ENCODE peak calls at places on chromosome 2, in six cellular contexts. One of them, this sample, is unnamed.

GRCh38 chr2:43070676-43071491 is 155.5 kb downstream of the ZFP36L2 start:
- DNase-seq in mesendoderm: no peak
- DNase-seq in IMR-90: no peak
- DNase-seq in H9: no peak
- DNase-seq in neuronal stem cell: no peak
- DNase-seq in H1: no peak
- DNase-seq in this sample: peak

GRCh38 chr2:163370169-163370886 is 365.5 kb downstream of the FIGN start:
- DNase-seq in mesendoderm: no peak
- DNase-seq in IMR-90: no peak
- DNase-seq in H9: no peak
- DNase-seq in neuronal stem cell: no peak
- DNase-seq in H1: no peak
- DNase-seq in this sample: no peak

GRCh38 chr2:238811765-238812164 is 36.1 kb upstream of the TWIST2 start:
- DNase-seq in mesendoderm: no peak
- DNase-seq in IMR-90: no peak
- DNase-seq in H9: no peak
- DNase-seq in neuronal stem cell: no peak
- DNase-seq in H1: no peak
- DNase-seq in this sample: no peak

GRCh38 chr2:163347982-163348842 is 387.6 kb downstream of the FIGN start:
- DNase-seq in mesendoderm: peak
- DNase-seq in IMR-90: peak
- DNase-seq in H9: peak
- DNase-seq in neuronal stem cell: peak
- DNase-seq in H1: peak
- DNase-seq in this sample: peak

GRCh38 chr2:9837451-9837850 is 5.8 kb upstream of the TAF1B start:
- DNase-seq in mesendoderm: no peak
- DNase-seq in IMR-90: no peak
- DNase-seq in H9: no peak
- DNase-seq in neuronal stem cell: no peak
- DNase-seq in H1: no peak
- DNase-seq in this sample: peak

GRCh38 chr2:232321156-232321816 is 57.3 kb upstream of the ALPP start:
- DNase-seq in mesendoderm: peak
- DNase-seq in IMR-90: no peak
- DNase-seq in H9: peak
- DNase-seq in neuronal stem cell: no peak
- DNase-seq in H1: peak
- DNase-seq in this sample: no peak

GRCh38 chr2:28394331-28394877 is 1.7 kb downstream of the FOSL2 start:
- DNase-seq in mesendoderm: no peak
- DNase-seq in IMR-90: peak
- DNase-seq in H9: no peak
- DNase-seq in neuronal stem cell: no peak
- DNase-seq in H1: no peak
- DNase-seq in this sample: peak

GRCh38 chr2:165825041-165825440 is 31.0 kb upstream of the GALNT3 start:
- DNase-seq in mesendoderm: peak
- DNase-seq in IMR-90: peak
- DNase-seq in H9: no peak
- DNase-seq in neuronal stem cell: no peak
- DNase-seq in H1: no peak
- DNase-seq in this sample: peak

GRCh38 chr2:72917138-72917874 is at the start of gene EMX1:
- DNase-seq in mesendoderm: peak
- DNase-seq in IMR-90: no peak
- DNase-seq in H9: peak
- DNase-seq in neuronal stem cell: peak
- DNase-seq in H1: peak
- DNase-seq in this sample: peak

GRCh38 chr2:24400207-24400907 is 40.0 kb upstream of the ITSN2 start:
- DNase-seq in mesendoderm: peak
- DNase-seq in IMR-90: no peak
- DNase-seq in H9: no peak
- DNase-seq in neuronal stem cell: no peak
- DNase-seq in H1: no peak
- DNase-seq in this sample: no peak

GRCh38 chr2:30373881-30374302 is 73.2 kb upstream of the LCLAT1 start:
- DNase-seq in mesendoderm: peak
- DNase-seq in IMR-90: peak
- DNase-seq in H9: peak
- DNase-seq in neuronal stem cell: no peak
- DNase-seq in H1: no peak
- DNase-seq in this sample: peak

DNA sequence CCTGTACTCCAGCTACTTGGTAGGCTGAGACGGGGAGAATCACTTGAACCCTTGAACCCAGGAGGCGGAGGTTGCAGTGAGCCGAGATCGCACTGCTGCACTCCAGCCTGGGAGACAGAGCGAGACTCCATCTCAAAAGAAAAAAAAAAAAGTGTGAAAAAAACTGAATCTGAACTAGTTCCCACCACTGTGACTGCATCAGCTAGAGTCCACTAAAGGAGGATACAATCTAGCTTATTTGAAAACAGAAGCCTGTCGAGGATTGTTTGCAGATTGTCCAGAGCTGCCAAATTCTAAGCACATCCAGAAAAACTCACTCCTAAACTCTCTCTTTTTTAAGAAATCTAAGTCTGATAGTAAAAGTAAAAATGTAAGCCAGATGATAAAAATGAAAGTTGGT is 10.6 kb downstream of the GFPT1 start:
- DNase-seq in mesendoderm: no peak
- DNase-seq in IMR-90: no peak
- DNase-seq in H9: no peak
- DNase-seq in neuronal stem cell: no peak
- DNase-seq in H1: no peak
- DNase-seq in this sample: no peak
- H3K4ac ChIP-seq in mesendoderm: no peak
- H3K4ac ChIP-seq in IMR-90: no peak
- H3K4ac ChIP-seq in H9: no peak
- H3K4ac ChIP-seq in neuronal stem cell: no peak
- H3K4ac ChIP-seq in H1: no peak
- H3K4ac ChIP-seq in this sample: no peak

GRCh38 chr2:45895477-45895876 is 244.0 kb downstream of the PRKCE start:
- DNase-seq in mesendoderm: no peak
- DNase-seq in IMR-90: peak
- DNase-seq in H9: no peak
- DNase-seq in neuronal stem cell: no peak
- DNase-seq in H1: no peak
- DNase-seq in this sample: no peak
- H2BK15ac ChIP-seq in mesendoderm: no peak
- H2BK15ac ChIP-seq in IMR-90: peak
- H2BK15ac ChIP-seq in H9: no peak
- H2BK15ac ChIP-seq in neuronal stem cell: no peak
- H2BK15ac ChIP-seq in H1: no peak
- H2BK15ac ChIP-seq in this sample: no peak

GRCh38 chr2:185208261-185208660 is 530.3 kb upstream of the FSIP2 start:
- DNase-seq in mesendoderm: peak
- DNase-seq in IMR-90: no peak
- DNase-seq in H9: peak
- DNase-seq in neuronal stem cell: peak
- DNase-seq in H1: peak
- DNase-seq in this sample: peak
- H3K4ac ChIP-seq in mesendoderm: no peak
- H3K4ac ChIP-seq in IMR-90: no peak
- H3K4ac ChIP-seq in H9: no peak
- H3K4ac ChIP-seq in neuronal stem cell: no peak
- H3K4ac ChIP-seq in H1: no peak
- H3K4ac ChIP-seq in this sample: no peak

DNA sequence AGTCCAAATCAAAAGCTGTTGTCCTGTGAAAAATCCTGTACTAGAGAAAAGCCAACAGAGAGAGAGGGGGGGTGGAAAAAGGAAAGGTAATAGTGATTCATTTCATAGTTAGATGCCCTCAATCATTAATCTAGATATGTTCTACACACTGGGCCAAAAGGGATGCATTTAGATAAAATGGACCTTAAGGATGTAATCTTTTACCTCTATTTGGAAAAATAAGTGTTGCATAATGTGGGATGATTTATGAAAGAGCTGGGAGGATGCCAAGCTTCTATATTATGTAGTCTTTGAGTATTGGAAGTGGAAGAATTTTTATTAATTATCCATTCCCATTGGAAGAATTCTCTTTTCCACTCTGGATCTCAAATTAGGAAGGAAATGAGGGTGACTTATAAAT is 480.5 kb upstream of the ZEB2 start:
- DNase-seq in mesendoderm: no peak
- DNase-seq in IMR-90: no peak
- DNase-seq in H9: no peak
- DNase-seq in neuronal stem cell: no peak
- DNase-seq in H1: no peak
- DNase-seq in this sample: no peak
- H2BK15ac ChIP-seq in mesendoderm: no peak
- H2BK15ac ChIP-seq in IMR-90: no peak
- H2BK15ac ChIP-seq in H9: no peak
- H2BK15ac ChIP-seq in neuronal stem cell: no peak
- H2BK15ac ChIP-seq in H1: no peak
- H2BK15ac ChIP-seq in this sample: no peak

GRCh38 chr2:20638014-20638413 is 12.9 kb downstream of the HS1BP3 start:
- DNase-seq in mesendoderm: no peak
- DNase-seq in IMR-90: no peak
- DNase-seq in H9: no peak
- DNase-seq in neuronal stem cell: no peak
- DNase-seq in H1: no peak
- DNase-seq in this sample: no peak

GRCh38 chr2:20637147-20637546 is 13.8 kb downstream of the HS1BP3 start:
- DNase-seq in mesendoderm: no peak
- DNase-seq in IMR-90: no peak
- DNase-seq in H9: no peak
- DNase-seq in neuronal stem cell: no peak
- DNase-seq in H1: no peak
- DNase-seq in this sample: no peak

GRCh38 chr2:20635096-20635475 is 15.8 kb downstream of the HS1BP3 start:
- DNase-seq in mesendoderm: no peak
- DNase-seq in IMR-90: no peak
- DNase-seq in H9: no peak
- DNase-seq in neuronal stem cell: no peak
- DNase-seq in H1: no peak
- DNase-seq in this sample: no peak

GRCh38 chr2:20634430-20635095 is 16.3 kb downstream of the HS1BP3 start:
- DNase-seq in mesendoderm: no peak
- DNase-seq in IMR-90: peak
- DNase-seq in H9: no peak
- DNase-seq in neuronal stem cell: no peak
- DNase-seq in H1: no peak
- DNase-seq in this sample: peak

DNA sequence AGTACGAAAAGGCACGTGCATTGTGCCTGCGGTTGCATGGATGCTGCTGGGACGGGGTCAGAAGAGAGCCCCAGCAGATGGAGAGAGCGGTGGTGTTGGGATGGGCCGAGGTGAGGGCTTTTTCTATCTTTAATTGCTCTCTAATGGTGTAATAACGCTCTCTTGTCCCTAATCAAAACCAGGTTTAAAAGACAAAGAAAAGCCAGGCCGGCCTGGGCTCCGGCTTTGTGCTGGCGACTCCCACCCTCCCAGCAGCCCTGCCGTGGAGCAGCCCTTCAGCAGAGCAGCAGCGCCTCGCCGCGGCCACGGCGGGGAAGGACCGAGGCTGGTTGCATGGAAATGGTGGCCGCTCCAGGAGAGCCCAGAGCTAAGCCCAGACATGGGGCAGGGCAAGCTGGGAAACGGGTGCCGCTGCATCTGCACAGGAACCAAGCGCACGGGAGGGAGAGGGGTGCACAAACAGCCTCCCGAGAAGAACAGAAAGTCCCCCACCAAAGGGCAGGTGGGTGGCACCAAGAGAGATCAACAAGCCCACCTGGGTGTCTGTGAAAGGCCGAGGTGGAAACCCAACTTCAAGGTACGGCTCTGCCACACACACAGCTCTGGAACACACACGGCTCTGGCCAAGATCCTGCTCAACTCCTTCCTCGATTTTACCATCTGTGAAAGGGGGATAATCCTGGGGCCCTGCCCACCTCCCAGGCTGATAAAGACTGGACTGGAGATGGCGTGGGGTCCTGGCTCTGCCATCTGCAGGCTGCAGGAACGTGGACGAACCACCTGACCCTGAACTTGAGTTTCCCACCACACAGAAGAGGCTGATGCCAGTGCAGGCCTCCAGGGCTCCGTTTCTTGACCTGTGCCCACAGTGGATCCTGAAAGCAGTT is 15.0 kb downstream of the HS1BP3 start:
- DNase-seq in mesendoderm: peak
- DNase-seq in IMR-90: peak
- DNase-seq in H9: peak
- DNase-seq in neuronal stem cell: peak
- DNase-seq in H1: peak
- DNase-seq in this sample: peak
- H3K4ac ChIP-seq in mesendoderm: no peak
- H3K4ac ChIP-seq in IMR-90: peak
- H3K4ac ChIP-seq in H9: no peak
- H3K4ac ChIP-seq in neuronal stem cell: no peak
- H3K4ac ChIP-seq in H1: no peak
- H3K4ac ChIP-seq in this sample: no peak

GRCh38 chr2:11688222-11689069 is 18.5 kb upstream of the NTSR2 start:
- DNase-seq in mesendoderm: peak
- DNase-seq in IMR-90: peak
- DNase-seq in H9: peak
- DNase-seq in neuronal stem cell: peak
- DNase-seq in H1: peak
- DNase-seq in this sample: peak
- H2BK15ac ChIP-seq in mesendoderm: no peak
- H2BK15ac ChIP-seq in IMR-90: no peak
- H2BK15ac ChIP-seq in H9: no peak
- H2BK15ac ChIP-seq in neuronal stem cell: no peak
- H2BK15ac ChIP-seq in H1: no peak
- H2BK15ac ChIP-seq in this sample: no peak

DNA sequence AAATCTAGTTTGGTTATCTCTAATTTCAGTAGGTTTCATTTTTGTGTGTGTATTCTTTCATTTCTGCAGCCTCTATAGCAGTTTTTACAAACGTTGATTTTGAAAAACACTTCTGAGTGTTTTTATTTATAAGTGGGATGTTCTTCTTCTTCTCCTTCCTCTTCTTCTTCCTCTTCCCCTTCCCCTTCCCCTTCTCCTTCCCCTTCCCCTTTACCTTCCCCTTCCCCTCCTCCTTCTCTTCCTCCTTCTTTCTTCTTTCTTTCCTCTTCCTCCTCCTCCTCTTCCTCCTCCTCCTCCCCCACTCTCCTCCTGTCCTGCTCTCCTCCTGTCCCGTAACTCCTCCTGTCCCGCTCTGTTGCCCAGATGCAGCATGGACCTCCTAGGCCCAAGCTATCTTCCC is 4.2 kb downstream of the UGGT1 start:
- DNase-seq in mesendoderm: no peak
- DNase-seq in IMR-90: no peak
- DNase-seq in H9: no peak
- DNase-seq in neuronal stem cell: no peak
- DNase-seq in H1: no peak
- DNase-seq in this sample: no peak
- H3K4ac ChIP-seq in mesendoderm: no peak
- H3K4ac ChIP-seq in IMR-90: no peak
- H3K4ac ChIP-seq in H9: no peak
- H3K4ac ChIP-seq in neuronal stem cell: no peak
- H3K4ac ChIP-seq in H1: no peak
- H3K4ac ChIP-seq in this sample: no peak

DNA sequence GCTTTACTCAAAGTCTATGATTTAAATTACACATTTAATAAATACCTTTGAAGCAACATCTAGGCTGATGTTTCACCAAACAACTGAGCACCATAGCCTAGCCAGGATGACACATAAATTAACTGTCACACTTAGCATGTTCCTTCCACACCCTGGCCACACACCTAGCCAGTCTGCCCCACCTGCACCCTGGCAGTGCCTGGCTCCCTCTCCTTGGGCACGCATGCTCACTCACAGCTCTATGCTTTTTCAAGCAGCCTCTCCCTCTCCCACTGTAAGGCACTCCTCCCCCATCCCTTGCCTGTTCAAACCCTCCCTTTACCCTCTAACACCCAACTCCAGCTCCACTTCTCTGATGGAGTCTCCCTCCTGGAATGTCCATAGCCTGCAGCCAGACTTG is 357.6 kb upstream of the KLHL29 start:
- DNase-seq in mesendoderm: peak
- DNase-seq in IMR-90: no peak
- DNase-seq in H9: no peak
- DNase-seq in neuronal stem cell: no peak
- DNase-seq in H1: no peak
- DNase-seq in this sample: no peak
- H2BK15ac ChIP-seq in mesendoderm: no peak
- H2BK15ac ChIP-seq in IMR-90: no peak
- H2BK15ac ChIP-seq in H9: no peak
- H2BK15ac ChIP-seq in neuronal stem cell: no peak
- H2BK15ac ChIP-seq in H1: no peak
- H2BK15ac ChIP-seq in this sample: no peak

This sample was measured in mesenchymal stem cell.